ENCODE peak calls at places on chromosomes 7 and 10, in four cellular contexts. Q, Y, U and A are unnamed samples.

GRCh38 chr10:118447478-118447877 is 105.4 kb upstream of the FAM204A start:
- DNase-seq in U (no peak), Q (no peak), Y (no peak), A (no peak)

GRCh38 chr10:79376078-79376628 is 28.9 kb downstream of the PPIF start:
- DNase-seq in U (no peak), Y (no peak), Q (no peak), A (no peak)

GRCh38 chr10:77981281-77981680 is 48.0 kb downstream of the POLR3A start:
- DNase-seq in Y (no peak), U (no peak), Q (no peak), A (no peak)

GRCh38 chr10:91453535-91453934 is 43.4 kb downstream of the HECTD2 start:
- DNase-seq in Q (no peak), Y (no peak), U (no peak), A (no peak)

GRCh38 chr7:71868797-71869196 is 543.3 kb downstream of the CALN1 start:
- DNase-seq in Q (no peak), Y (no peak), U (peak), A (no peak)

GRCh38 chr10:132836248-132836831 is 50.4 kb upstream of the NKX6-2 start:
- DNase-seq in Y (no peak), Q (no peak), U (no peak), A (no peak)

GRCh38 chr10:17431871-17432311 is 22.5 kb downstream of the ST8SIA6 start:
- DNase-seq in Y (no peak), U (peak), Q (no peak), A (no peak)

GRCh38 chr10:128631801-128632241 is 505.6 kb upstream of the MKI67 start:
- DNase-seq in Q (no peak), Y (no peak), U (no peak), A (no peak)

GRCh38 chr10:6247041-6247712 is 44.4 kb downstream of the PFKFB3 start:
- DNase-seq in Y (no peak), U (no peak), Q (no peak), A (no peak)

GRCh38 chr10:12547301-12547771 is 198.0 kb downstream of the CAMK1D start:
- DNase-seq in Y (no peak), U (no peak), Q (no peak), A (no peak)

GRCh38 chr7:4893929-4894475 is 10.5 kb upstream of the RADIL start:
- DNase-seq in U (no peak), Q (no peak), Y (no peak), A (no peak)

GRCh38 chr7:98816206-98816605 is 53.6 kb downstream of the TMEM130 start:
- DNase-seq in Y (no peak), Q (no peak), U (no peak), A (no peak)

GRCh38 chr7:77910124-77910523 is 111.6 kb downstream of the PHTF2 start:
- DNase-seq in U (no peak), Q (no peak), Y (no peak), A (no peak)

GRCh38 chr10:5890519-5890878 is 456 bp downstream of the FBH1 start:
- DNase-seq in Y (no peak), Q (no peak), U (no peak), A (no peak)

GRCh38 chr7:108001759-108002725 is 919 bp downstream of the LAMB1 start:
- DNase-seq in Q (no peak), Y (no peak), U (no peak), A (peak)

GRCh38 chr7:156777364-156778069 is 115.5 kb downstream of the LMBR1 start:
- DNase-seq in Y (no peak), Q (no peak), U (no peak), A (no peak)

GRCh38 chr10:122688293-122688989 is 11.2 kb downstream of the C10orf120 start:
- DNase-seq in U (no peak), Q (no peak), Y (no peak), A (no peak)

GRCh38 chr7:67788689-67789088 is 792.1 kb downstream of the TYW1 start:
- DNase-seq in Y (no peak), U (peak), Q (no peak), A (no peak)

GRCh38 chr7:157977306-157977705 is 610.3 kb downstream of the PTPRN2 start:
- DNase-seq in U (no peak), Y (no peak), Q (no peak), A (no peak)

GRCh38 chr7:5354460-5355279 is 69.0 kb downstream of the TNRC18 start:
- DNase-seq in Q (no peak), U (no peak), Y (no peak), A (no peak)

GRCh38 chr7:65731562-65732035 is 141.3 kb upstream of the VKORC1L1 start:
- DNase-seq in U (peak), Y (no peak), Q (no peak), A (no peak)

GRCh38 chr7:148436135-148436534 is 154.4 kb upstream of the C7orf33 start:
- DNase-seq in Y (no peak), Q (no peak), U (no peak), A (no peak)

GRCh38 chr7:150910996-150911422 is 58.7 kb downstream of the AOC1 start:
- DNase-seq in Q (peak), U (peak), Y (no peak), A (no peak)

GRCh38 chr7:96235281-96235680 is 86.6 kb downstream of the SLC25A13 start:
- DNase-seq in U (no peak), Q (no peak), Y (no peak), A (no peak)

GRCh38 chr10:47092822-47093221 is 181.6 kb downstream of the PTPN20 start:
- DNase-seq in U (no peak), Q (no peak), Y (no peak), A (no peak)

GRCh38 chr7:46153951-46154787 is 233.1 kb upstream of the IGFBP3 start:
- DNase-seq in U (no peak), Q (no peak), Y (peak), A (no peak)

GRCh38 chr7:29401827-29402226 is 161.8 kb upstream of the PRR15 start:
- DNase-seq in Q (no peak), Y (no peak), U (no peak), A (no peak)

GRCh38 chr7:93985101-93985500 is 19.1 kb downstream of the BET1 start:
- DNase-seq in U (no peak), Q (no peak), Y (no peak), A (no peak)

GRCh38 chr7:117828831-117829230 is 44.4 kb downstream of the CTTNBP2 start:
- DNase-seq in Q (no peak), Y (no peak), U (no peak), A (no peak)
- TF ChIP-seq SPI1 in Q (no peak), Y (no peak), U (no peak), A (no peak)

GRCh38 chr10:60236869-60237524 is 152.7 kb downstream of the ANK3 start:
- DNase-seq in Q (peak), U (no peak), Y (peak), A (peak)
- TF ChIP-seq SPI1 in Q (peak), U (peak), Y (peak), A (peak)

GRCh38 chr10:3190817-3191216 is 18.2 kb upstream of the PITRM1 start:
- DNase-seq in Y (no peak), U (no peak), Q (no peak), A (no peak)
- TF ChIP-seq SPI1 in Y (no peak), U (no peak), Q (no peak), A (no peak)

DNA sequence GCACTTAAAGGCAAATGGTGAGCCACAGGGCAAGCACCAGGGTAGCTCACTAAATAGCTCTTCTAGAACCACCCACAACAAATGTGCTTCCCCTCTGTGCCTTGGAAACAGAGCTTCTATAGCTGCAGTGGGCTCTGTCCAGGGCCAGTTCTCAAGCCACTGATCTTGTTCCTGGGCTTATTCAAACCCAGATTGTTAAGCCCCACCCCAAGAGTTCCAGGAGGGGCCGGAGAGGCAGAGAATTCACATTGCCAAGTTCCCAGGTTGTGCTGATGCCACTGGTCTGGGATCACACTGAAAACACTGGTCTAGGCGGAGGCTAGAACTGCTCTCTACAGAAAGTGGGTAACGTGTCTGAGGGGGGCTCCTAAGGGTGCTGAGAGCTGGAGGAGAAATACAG is 15.4 kb upstream of the KDM7A start:
- DNase-seq in U (no peak), Y (no peak), Q (no peak), A (no peak)
- TF ChIP-seq SPI1 in U (no peak), Y (no peak), Q (no peak), A (no peak)

GRCh38 chr7:110317699-110318265 is 773.1 kb upstream of the LRRN3 start:
- DNase-seq in Y (no peak), U (no peak), Q (no peak), A (no peak)
- TF ChIP-seq SPI1 in Y (no peak), U (no peak), Q (no peak), A (no peak)

GRCh38 chr10:3365630-3366029 is 193.0 kb upstream of the PITRM1 start:
- DNase-seq in Y (no peak), U (no peak), Q (no peak), A (no peak)
- TF ChIP-seq SPI1 in Y (no peak), U (no peak), Q (no peak), A (no peak)

GRCh38 chr7:128409435-128410091 is at the start of gene IMPDH1:
- DNase-seq in Q (peak), U (peak), Y (no peak), A (peak)
- TF ChIP-seq SPI1 in Q (peak), U (peak), Y (no peak), A (no peak)

GRCh38 chr10:72337039-72337629 is 17.6 kb downstream of the DNAJB12 start:
- DNase-seq in Y (no peak), Q (peak), U (peak), A (no peak)
- TF ChIP-seq SPI1 in Y (no peak), Q (no peak), U (no peak), A (no peak)

DNA sequence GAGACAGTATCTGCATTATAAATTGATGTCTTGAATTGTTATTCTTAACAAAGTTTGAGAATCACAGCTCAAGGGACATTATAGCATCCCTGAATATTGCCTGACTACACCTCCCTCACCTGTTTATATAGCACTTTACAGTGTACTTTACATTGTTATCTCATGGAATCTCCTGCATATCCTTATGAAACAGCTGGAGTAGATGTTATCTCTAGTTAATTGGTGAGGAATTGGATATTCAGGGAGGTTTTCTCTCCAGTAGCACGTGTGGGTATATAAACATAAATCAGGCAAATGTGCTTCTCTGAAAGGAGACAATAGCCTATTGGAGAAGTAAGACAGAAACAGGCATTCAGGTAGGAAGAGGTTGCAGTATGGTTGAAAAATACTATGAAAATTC is 117.2 kb downstream of the SRI start:
- DNase-seq in Y (no peak), Q (no peak), U (no peak), A (no peak)
- TF ChIP-seq SPI1 in Y (no peak), Q (no peak), U (no peak), A (no peak)

GRCh38 chr10:103147645-103148044 is 45.4 kb downstream of the NT5C2 start:
- DNase-seq in Y (no peak), Q (peak), U (no peak), A (no peak)

GRCh38 chr10:103145046-103145445 is 48.0 kb downstream of the NT5C2 start:
- DNase-seq in U (no peak), Q (no peak), Y (no peak), A (no peak)

GRCh38 chr10:103141950-103142349 is 51.1 kb downstream of the NT5C2 start:
- DNase-seq in Y (no peak), Q (no peak), U (no peak), A (no peak)

GRCh38 chr10:103144086-103144485 is 49.0 kb downstream of the NT5C2 start:
- DNase-seq in Q (no peak), Y (no peak), U (no peak), A (no peak)

DNA sequence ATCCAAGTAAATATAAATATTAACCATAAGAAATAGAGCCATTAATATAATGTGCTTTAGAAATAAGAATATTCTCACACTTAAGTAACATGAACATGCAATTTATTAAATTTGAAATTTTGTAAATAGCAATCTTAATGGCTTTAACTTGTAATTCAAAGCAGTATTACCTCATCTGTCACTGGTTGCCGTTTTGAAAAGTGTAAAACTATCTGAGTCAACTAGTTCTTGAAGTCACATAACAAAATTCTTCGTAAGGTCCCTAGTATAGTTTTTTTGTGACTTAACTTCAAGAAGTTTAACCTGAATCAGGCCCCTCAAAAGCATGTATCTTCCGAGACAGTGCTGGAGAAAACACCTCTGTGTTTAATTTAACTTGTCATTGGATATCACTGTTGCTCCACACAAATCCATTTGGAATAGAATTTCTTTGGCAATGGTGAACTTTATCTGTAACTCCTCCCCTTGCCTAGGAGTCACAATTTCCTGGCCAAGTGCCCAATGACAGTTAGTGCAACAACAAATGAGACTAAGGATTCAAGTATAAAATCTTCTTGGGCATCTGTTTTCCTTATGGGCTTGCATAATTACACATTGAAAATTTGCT is 47.1 kb downstream of the NT5C2 start:
- DNase-seq in Y (no peak), Q (no peak), U (peak), A (no peak)
- TF ChIP-seq SPI1 in Y (no peak), Q (no peak), U (no peak), A (no peak)